ENCODE peak calls at places on chromosomes 12 and 14, in nine cellular contexts. X, C, D, L, N, S, K, E and V are unnamed samples.

GRCh38 chr14:45298427-45299117 is 45.6 kb upstream of the MIS18BP1 start:
- DNase-seq in C (no peak), S (no peak), E (no peak), L (no peak), K (no peak), D (no peak), X (no peak), N (no peak), V (no peak)

GRCh38 chr14:103136388-103137271 is 13.4 kb downstream of the TNFAIP2 start:
- DNase-seq in S (peak), X (no peak), L (no peak), K (no peak), D (no peak), N (peak), C (no peak), E (no peak), V (no peak)

GRCh38 chr14:38150075-38150474 is 57.6 kb upstream of the SSTR1 start:
- DNase-seq in S (peak), X (no peak), C (no peak), N (no peak), D (no peak), K (no peak), L (no peak), E (no peak), V (no peak)

GRCh38 chr12:53991077-53991460 is 6.1 kb downstream of the HOXC10 start:
- DNase-seq in E (no peak), D (no peak), L (no peak), C (no peak), K (no peak), S (no peak), X (no peak), N (no peak), V (no peak)

GRCh38 chr12:42426733-42427132 is 100.8 kb downstream of the PPHLN1 start:
- DNase-seq in K (no peak), C (no peak), D (no peak), E (no peak), X (no peak), L (no peak), N (peak), S (peak), V (peak)

GRCh38 chr12:71183018-71183417 is 25.2 kb upstream of the TSPAN8 start:
- DNase-seq in D (no peak), L (no peak), X (no peak), K (no peak), N (no peak), C (no peak), S (peak), E (no peak), V (no peak)

GRCh38 chr12:38417101-38417500 is 100.5 kb downstream of the ALG10B start:
- DNase-seq in N (no peak), S (no peak), D (no peak), X (no peak), K (no peak), C (no peak), E (no peak), L (no peak), V (no peak)

GRCh38 chr12:51643951-51644350 is 52.9 kb downstream of the SCN8A start:
- DNase-seq in E (no peak), D (no peak), C (no peak), X (no peak), K (no peak), L (no peak), N (no peak), S (no peak), V (no peak)

GRCh38 chr12:3055712-3056467 is 21.3 kb upstream of the TSPAN9 start:
- DNase-seq in D (peak), N (peak), L (no peak), S (no peak), C (no peak), K (no peak), E (no peak), X (no peak), V (no peak)

GRCh38 chr12:56469007-56469930 is 891 bp downstream of the SPRYD4 start:
- DNase-seq in K (no peak), L (no peak), X (peak), D (peak), E (peak), N (no peak), C (no peak), S (peak), V (no peak)

GRCh38 chr12:105107176-105107496 is 395 bp upstream of the WASHC4 start:
- DNase-seq in D (no peak), S (no peak), K (no peak), X (peak), L (no peak), E (no peak), N (no peak), C (no peak), V (no peak)

GRCh38 chr14:76775159-76775694 is 14.0 kb downstream of the VASH1 start:
- DNase-seq in C (no peak), D (peak), K (no peak), E (no peak), N (no peak), X (no peak), S (no peak), L (no peak), V (no peak)

GRCh38 chr14:86787782-86788181 is 1205.2 kb downstream of the GALC start:
- DNase-seq in X (peak), K (no peak), E (no peak), L (no peak), D (no peak), C (no peak), S (peak), N (no peak), V (no peak)